ENCODE peak calls at places on chromosome 1, in six cellular contexts. C is fibroblast of lung, B is hepatocyte, Y is RWPE1, W is Calu3, T is mucosa of descending colon. S is an unnamed sample.

GRCh38 chr1:38061883-38062328 is 15.3 kb upstream of the POU3F1 start:
- DNase-seq in Y (no peak), W (no peak), T (no peak), B (no peak), C (no peak), S (no peak)

GRCh38 chr1:40315795-40316594 is 1.1 kb downstream of the COL9A2 start:
- DNase-seq in B (peak; percentile 49), T (peak; percentile 53), W (no peak), C (no peak), Y (no peak), S (peak; percentile 48)

GRCh38 chr1:38328278-38329035 is 281.9 kb upstream of the POU3F1 start:
- DNase-seq in T (no peak), W (no peak), C (peak; percentile 11), B (no peak), Y (no peak), S (no peak)

GRCh38 chr1:22841754-22842370 is 130.8 kb downstream of the LACTBL1 start:
- DNase-seq in W (no peak), C (no peak), Y (no peak), T (peak; percentile 10), B (no peak), S (no peak)

GRCh38 chr1:203172184-203173115 is 3.2 kb downstream of the MYBPH start:
- DNase-seq in Y (peak; percentile 82), T (peak; percentile 76), B (peak; percentile 64), C (peak; percentile 30), W (peak; percentile 91), S (peak; percentile 56)

GRCh38 chr1:44985747-44986359 is 542 bp downstream of the EIF2B3 start:
- DNase-seq in W (no peak), Y (no peak), B (no peak), C (peak; percentile 11), T (no peak), S (no peak)

GRCh38 chr1:61975621-61976020 is 219.0 kb upstream of the L1TD1 start:
- DNase-seq in Y (no peak), B (no peak), T (no peak), C (no peak), W (no peak), S (no peak)

GRCh38 chr1:9291914-9292360 is 757 bp upstream of the SPSB1 start:
- DNase-seq in W (no peak), T (peak; percentile 90), Y (no peak), C (peak; percentile 66), B (peak; percentile 78), S (no peak)

GRCh38 chr1:178774263-178774662 is 49.2 kb downstream of the RALGPS2 start:
- DNase-seq in Y (peak; percentile 7), W (no peak), B (peak; percentile 28), T (no peak), C (peak; percentile 15), S (no peak)

GRCh38 chr1:62423580-62424242 is 13.1 kb upstream of the USP1 start:
- DNase-seq in Y (no peak), C (no peak), W (no peak), B (peak; percentile 45), T (peak; percentile 33), S (no peak)

GRCh38 chr1:44464361-44464760 is 59.3 kb downstream of the RNF220 start:
- DNase-seq in T (no peak), B (no peak), Y (no peak), W (no peak), C (peak; percentile 74), S (no peak)

GRCh38 chr1:65625528-65625927 is 167.2 kb upstream of the PDE4B start:
- DNase-seq in T (no peak), W (no peak), B (no peak), Y (no peak), C (no peak), S (no peak)

GRCh38 chr1:65629788-65630187 is 162.9 kb upstream of the PDE4B start:
- DNase-seq in B (no peak), W (no peak), Y (no peak), C (no peak), T (no peak), S (no peak)

GRCh38 chr1:65626003-65626402 is 166.7 kb upstream of the PDE4B start:
- DNase-seq in W (no peak), Y (no peak), C (no peak), T (peak; percentile 33), B (no peak), S (no peak)

DNA sequence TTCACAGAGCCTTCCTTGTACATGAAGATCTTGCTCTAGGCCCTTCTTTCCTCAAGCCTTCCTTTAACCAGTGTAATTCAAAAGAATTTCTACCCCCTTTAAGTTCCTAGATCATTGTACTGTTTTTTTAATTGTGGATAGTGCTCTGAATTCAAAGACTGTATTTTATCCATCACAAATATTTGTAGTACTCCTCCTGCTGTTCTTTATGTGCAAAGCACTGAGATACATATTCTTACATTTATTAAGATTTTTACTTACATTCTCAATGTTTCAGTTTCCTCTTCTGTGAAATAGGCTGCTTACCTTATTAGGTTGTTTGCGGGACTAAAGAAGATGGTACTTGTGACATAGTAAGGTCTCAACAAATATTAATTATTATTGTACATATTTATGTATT is 168.8 kb upstream of the PDE4B start:
- DNase-seq in B (no peak), C (no peak), Y (no peak), T (no peak), W (no peak), S (no peak)
- TF ChIP-seq CTCF in B (peak; percentile 17), C (no peak), Y (no peak), T (no peak), W (no peak), S (no peak)

GRCh38 chr1:111212634-111213335 is 12.3 kb upstream of the DENND2D start:
- DNase-seq in T (no peak), B (no peak), Y (no peak), C (no peak), W (no peak), S (no peak)
- TF ChIP-seq CTCF in T (no peak), B (no peak), Y (no peak), C (no peak), W (no peak), S (no peak)

DNA sequence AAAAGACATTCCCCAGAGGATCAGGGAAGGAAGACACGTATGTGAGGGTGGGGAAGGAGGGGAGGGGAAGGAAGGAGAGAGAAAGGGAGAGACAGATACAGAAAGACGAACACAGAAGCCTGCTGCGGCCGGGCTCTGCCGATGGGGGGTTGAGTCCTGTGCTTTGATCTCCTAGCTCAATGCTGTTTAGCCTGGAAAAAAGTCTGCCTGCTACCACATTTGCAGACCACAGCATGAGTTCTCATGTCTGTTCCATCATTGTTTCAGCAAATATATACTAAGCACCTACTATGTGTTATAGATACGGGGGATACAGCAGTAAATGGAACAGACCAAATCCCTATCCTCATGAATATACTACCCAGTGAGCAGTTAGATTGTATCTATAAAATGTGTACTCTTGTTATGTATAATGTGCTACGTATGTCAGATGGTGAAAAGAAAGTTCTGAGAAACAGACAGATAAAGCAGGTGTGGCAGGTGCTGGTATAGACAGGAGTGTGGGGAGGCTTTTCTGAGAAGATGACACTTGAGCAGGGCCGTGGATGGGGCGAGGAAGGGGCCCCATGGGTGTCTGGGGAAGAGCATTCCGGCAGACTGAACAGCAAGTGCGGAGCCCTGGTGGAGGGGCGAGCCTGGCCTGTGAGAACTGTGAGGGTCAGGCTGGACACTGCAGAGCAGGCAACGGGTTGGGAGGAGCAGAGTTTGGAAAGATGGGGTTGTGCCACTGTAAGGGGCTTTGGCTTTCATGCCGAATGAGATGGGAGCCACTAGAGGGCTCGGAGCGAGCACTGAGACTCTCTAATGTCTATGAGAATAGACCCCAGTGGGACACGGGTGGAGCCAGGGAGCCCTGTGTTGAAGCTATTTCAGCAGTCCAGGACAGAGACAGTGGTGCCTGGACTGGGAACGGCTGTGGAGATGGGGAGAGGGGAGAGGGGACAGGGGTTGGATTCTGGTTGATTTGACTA is 34.1 kb downstream of the KIAA1614 start:
- DNase-seq in Y (no peak), C (no peak), B (no peak), W (no peak), T (no peak), S (no peak)
- TF ChIP-seq CTCF in Y (no peak), C (no peak), B (no peak), W (no peak), T (no peak), S (no peak)

GRCh38 chr1:197773856-197774255 is 1.4 kb downstream of the DENND1B start:
- DNase-seq in C (no peak), T (no peak), B (no peak), Y (no peak), W (no peak), S (no peak)

GRCh38 chr1:197774691-197775281 is 494 bp downstream of the DENND1B start:
- DNase-seq in W (peak; percentile 68), Y (peak; percentile 51), T (peak; percentile 81), B (peak; percentile 69), C (peak; percentile 61), S (peak; percentile 79)

GRCh38 chr1:197778326-197778922 is 3.1 kb upstream of the DENND1B start:
- DNase-seq in W (no peak), B (no peak), Y (no peak), T (no peak), C (no peak), S (no peak)

GRCh38 chr1:197776348-197777082 is 1.2 kb upstream of the DENND1B start:
- DNase-seq in Y (peak; percentile 67), B (no peak), W (no peak), C (peak; percentile 97), T (no peak), S (peak; percentile 44)

DNA sequence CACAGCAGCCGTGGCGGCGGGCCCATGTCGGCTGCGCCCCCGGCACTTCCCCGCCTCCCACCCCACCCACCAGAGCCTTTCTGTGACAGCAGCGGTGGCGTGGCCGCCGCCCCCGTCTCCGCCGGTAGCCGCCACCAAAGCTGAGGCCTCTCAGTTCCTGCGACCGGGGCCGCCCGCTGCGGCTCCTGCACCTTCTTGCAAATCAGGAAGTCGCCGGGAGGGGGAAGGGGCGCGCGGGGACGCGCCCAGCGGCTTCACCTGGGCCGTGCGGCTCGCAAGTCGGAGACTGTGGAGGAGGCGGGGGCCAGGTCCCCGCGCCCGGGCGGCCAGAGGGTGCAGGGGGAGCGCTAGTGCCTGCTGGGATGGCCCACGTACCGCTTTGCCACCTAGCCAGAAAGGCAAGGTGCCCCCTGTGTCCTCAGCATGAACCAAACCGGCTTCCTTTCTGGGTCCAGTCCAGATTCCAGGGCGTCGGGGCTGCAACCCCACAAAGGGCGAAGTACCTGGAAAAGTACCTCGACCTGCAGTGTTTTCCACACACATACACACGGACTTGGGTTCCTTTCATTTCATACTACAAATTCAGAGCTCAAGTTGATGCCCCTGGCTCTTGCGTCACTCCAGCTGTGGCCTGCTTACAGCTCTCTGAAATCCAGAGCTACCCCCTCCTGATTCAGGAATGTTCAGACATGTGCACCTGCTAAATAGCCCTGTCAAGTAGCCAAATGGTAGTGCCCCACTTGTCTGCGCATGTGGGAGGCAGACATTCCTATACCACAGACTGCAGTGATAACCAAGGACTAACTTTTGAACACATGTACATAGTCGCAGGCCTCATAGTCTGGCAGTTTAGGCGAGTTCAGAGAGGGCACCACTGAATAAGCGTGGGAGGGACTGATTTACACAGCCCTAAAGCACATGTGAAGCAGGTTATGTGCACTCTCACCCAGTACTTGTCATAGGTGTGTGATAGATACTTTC is at the start of gene DENND1B:
- DNase-seq in T (peak; percentile 92), W (peak; percentile 93), B (peak; percentile 87), C (peak; percentile 88), Y (peak; percentile 80), S (peak; percentile 90)
- TF ChIP-seq CTCF in T (peak; percentile 12), W (no peak), B (peak; percentile 19), C (no peak), Y (no peak), S (no peak)

GRCh38 chr1:14924455-14925325 is 228.9 kb upstream of the TMEM51 start:
- DNase-seq in Y (peak; percentile 60), T (peak; percentile 77), C (peak; percentile 54), B (peak; percentile 79), W (peak; percentile 20), S (peak; percentile 17)
- TF ChIP-seq CTCF in Y (peak; percentile 38), T (no peak), C (no peak), B (peak; percentile 7), W (no peak), S (no peak)